ENCODE peak calls at places on chromosomes 1 and 21, in seven cellular contexts. O is SW480; I is effector memory CD4-positive, alpha-beta T cell; Y is T-helper 1 cell; M is DMS 273 treated with DMSO at 0.1 percent for 48 hours; G is Right ventricle myocardium superior; Q is caudate nucleus. U is an unnamed sample.

GRCh38 chr1:79448426-79448825 is 441.9 kb upstream of the ADGRL4 start:
- DNase-seq in M (no peak), I (no peak), G (no peak), Y (no peak), Q (no peak), O (no peak), U (no peak)

GRCh38 chr1:228093050-228093906 is 9.8 kb downstream of the C1orf35 start:
- DNase-seq in I (no peak), Y (no peak), G (peak; percentile 16), M (no peak), O (no peak), Q (no peak), U (no peak)

GRCh38 chr1:208036177-208036808 is 125.4 kb upstream of the CD34 start:
- DNase-seq in Q (no peak), G (no peak), M (no peak), O (peak; percentile 15), Y (no peak), I (no peak), U (no peak)

GRCh38 chr21:33027401-33028185 is 1.9 kb downstream of the OLIG2 start:
- DNase-seq in Q (no peak), Y (no peak), O (no peak), G (no peak), M (no peak), I (no peak), U (no peak)

GRCh38 chr1:53722025-53722424 is 16.9 kb downstream of the GLIS1 start:
- DNase-seq in O (no peak), Y (no peak), I (no peak), Q (no peak), G (no peak), M (no peak), U (no peak)

GRCh38 chr1:66276229-66276628 is 257.7 kb upstream of the SGIP1 start:
- DNase-seq in G (no peak), Q (no peak), O (no peak), I (no peak), M (no peak), Y (no peak), U (no peak)

GRCh38 chr1:17581389-17582123 is 42.1 kb downstream of the ARHGEF10L start:
- DNase-seq in Q (no peak), Y (no peak), M (no peak), I (no peak), G (no peak), O (no peak), U (no peak)

GRCh38 chr1:167935252-167936067 is 1.0 kb upstream of the DCAF6 start:
- DNase-seq in Y (no peak), O (peak; percentile 79), G (peak; percentile 37), M (peak; percentile 15), I (peak; percentile 15), Q (peak; percentile 38), U (no peak)

GRCh38 chr1:44354840-44355581 is at the start of gene ERI3:
- DNase-seq in I (peak; percentile 93), G (peak; percentile 98), O (peak; percentile 95), M (peak; percentile 88), Y (peak; percentile 94), Q (peak; percentile 96), U (peak; percentile 81)

GRCh38 chr1:172394167-172394751 is 26.2 kb upstream of the C1orf105 start:
- DNase-seq in G (no peak), I (peak; percentile 46), M (no peak), Y (peak; percentile 47), Q (no peak), O (no peak), U (no peak)

GRCh38 chr1:46171351-46171750 is 3.5 kb upstream of the TSPAN1 start:
- DNase-seq in G (peak; percentile 61), O (no peak), M (no peak), I (no peak), Q (no peak), Y (no peak), U (no peak)

GRCh38 chr1:221392453-221392852 is 349.4 kb downstream of the DUSP10 start:
- DNase-seq in Q (no peak), O (no peak), M (no peak), G (peak; percentile 41), I (no peak), Y (no peak), U (no peak)

GRCh38 chr1:24902471-24902891 is 27.6 kb downstream of the RUNX3 start:
- DNase-seq in O (no peak), G (no peak), M (no peak), Y (no peak), I (no peak), Q (no peak), U (no peak)

GRCh38 chr1:118147542-118147941 is 37.5 kb downstream of the SPAG17 start:
- DNase-seq in G (no peak), O (no peak), Y (no peak), I (no peak), M (no peak), Q (no peak), U (no peak)

GRCh38 chr21:44955803-44956175 is 16.0 kb downstream of the SLX9 start:
- DNase-seq in Q (no peak), I (no peak), Y (no peak), O (no peak), M (no peak), G (peak; percentile 39), U (no peak)

GRCh38 chr1:28208818-28209441 is 23.9 kb downstream of the DNAJC8 start:
- DNase-seq in O (peak; percentile 69), G (peak; percentile 49), Y (peak; percentile 55), M (no peak), I (peak; percentile 44), Q (peak; percentile 7), U (peak; percentile 3)

GRCh38 chr1:200951016-200951415 is 56.3 kb downstream of the INAVA start:
- DNase-seq in Q (no peak), I (no peak), M (no peak), G (no peak), Y (no peak), O (no peak), U (no peak)

GRCh38 chr21:38223893-38224540 is 32.8 kb upstream of the KCNJ15 start:
- DNase-seq in Y (no peak), M (no peak), G (no peak), I (no peak), Q (no peak), O (no peak), U (no peak)

GRCh38 chr1:66090863-66091457 is 298.3 kb downstream of the PDE4B start:
- DNase-seq in O (no peak), M (no peak), I (no peak), Y (peak; percentile 1), Q (no peak), G (no peak), U (no peak)

GRCh38 chr1:212692774-212693644 is 6.6 kb downstream of the BATF3 start:
- DNase-seq in M (no peak), I (no peak), Y (no peak), G (no peak), Q (no peak), O (no peak), U (no peak)

U was measured in NCI-H524 treated with DMSO at 0.1 percent for 48 hours.